ENCODE peak calls at places on chromosome 5, in ten cellular contexts. F, Y, Q, A, N, V, P, D, B and I are unnamed samples.

GRCh38 chr5:58462623-58463230 is 2.8 kb upstream of the PLK2 start:
- DNase-seq in P (peak), D (peak), V (peak), Q (no peak), F (peak), B (no peak), Y (no peak), N (no peak), A (no peak), I (no peak)

GRCh38 chr5:174453690-174454089 is 270.7 kb upstream of the MSX2 start:
- DNase-seq in D (no peak), N (no peak), V (no peak), Q (no peak), F (no peak), P (no peak), Y (no peak), A (no peak), B (no peak), I (no peak)

GRCh38 chr5:174195517-174195916 is 150.0 kb downstream of the NSG2 start:
- DNase-seq in N (no peak), V (no peak), Y (peak), P (peak), Q (no peak), A (no peak), D (no peak), F (peak), B (peak), I (no peak)

GRCh38 chr5:171589461-171589860 is 170.0 kb downstream of the FGF18 start:
- DNase-seq in B (no peak), F (no peak), D (no peak), N (no peak), A (peak), Q (no peak), V (no peak), Y (peak), P (no peak), I (no peak)

GRCh38 chr5:36641416-36641815 is 35.0 kb downstream of the SLC1A3 start:
- DNase-seq in P (no peak), B (no peak), A (no peak), Q (no peak), N (no peak), F (no peak), Y (no peak), V (no peak), D (no peak), I (no peak)

GRCh38 chr5:14745753-14746152 is 81.2 kb downstream of the OTULIN start:
- DNase-seq in N (no peak), F (no peak), B (no peak), V (no peak), Y (no peak), A (no peak), Q (no peak), P (no peak), D (peak), I (no peak)

GRCh38 chr5:4015709-4016108 is 420.1 kb downstream of the IRX1 start:
- DNase-seq in V (no peak), D (no peak), N (no peak), F (no peak), Y (no peak), B (no peak), P (no peak), Q (no peak), A (no peak), I (no peak)

GRCh38 chr5:58674711-58675110 is 91.8 kb downstream of the RAB3C start:
- DNase-seq in P (no peak), Q (no peak), N (no peak), F (no peak), B (no peak), D (no peak), V (no peak), Y (no peak), A (no peak), I (no peak)

GRCh38 chr5:153974131-153974812 is 64.4 kb downstream of the FAM114A2 start:
- DNase-seq in V (peak), Y (peak), A (no peak), D (peak), P (peak), B (peak), F (peak), N (no peak), Q (no peak), I (no peak)

GRCh38 chr5:68217476-68217984 is 2.0 kb downstream of the PIK3R1 start:
- DNase-seq in A (no peak), D (no peak), Q (no peak), V (no peak), N (no peak), Y (no peak), P (no peak), F (no peak), B (no peak), I (no peak)

GRCh38 chr5:171395042-171395441 is 7.4 kb downstream of the NPM1 start:
- DNase-seq in Y (peak), Q (no peak), V (no peak), P (no peak), N (no peak), B (no peak), A (no peak), D (no peak), F (no peak), I (no peak)

GRCh38 chr5:14331377-14331776 is 188.2 kb downstream of the TRIO start:
- DNase-seq in Y (no peak), P (no peak), V (no peak), F (no peak), D (no peak), N (no peak), B (no peak), A (no peak), Q (no peak), I (no peak)

GRCh38 chr5:137101544-137101943 is 397.6 kb downstream of the SPOCK1 start:
- DNase-seq in V (no peak), Y (no peak), D (no peak), Q (no peak), B (no peak), N (no peak), F (no peak), P (no peak), A (no peak), I (no peak)

GRCh38 chr5:16930487-16930886 is 5.6 kb downstream of the MYO10 start:
- DNase-seq in V (no peak), B (no peak), Q (no peak), F (peak), P (no peak), N (no peak), D (no peak), Y (peak), A (no peak), I (no peak)

GRCh38 chr5:34789021-34789531 is 49.9 kb upstream of the TTC23L start:
- DNase-seq in D (no peak), P (no peak), Q (no peak), Y (no peak), N (no peak), F (peak), B (no peak), V (no peak), A (no peak), I (no peak)

GRCh38 chr5:94524841-94525697 is 93.3 kb downstream of the KIAA0825 start:
- DNase-seq in B (no peak), Q (no peak), V (peak), D (peak), A (no peak), N (no peak), Y (no peak), F (peak), P (peak), I (no peak)

GRCh38 chr5:177317959-177318377 is 6.3 kb upstream of the MXD3 start:
- DNase-seq in Q (peak), N (peak), D (peak), F (peak), P (peak), A (no peak), B (peak), V (peak), Y (peak), I (peak)

GRCh38 chr5:33794550-33795300 is 97.1 kb downstream of the ADAMTS12 start:
- DNase-seq in Y (no peak), D (no peak), V (no peak), A (no peak), Q (no peak), F (no peak), P (no peak), B (no peak), N (no peak), I (no peak)

GRCh38 chr5:60487885-60488425 is 212.0 kb downstream of the DEPDC1B start:
- DNase-seq in D (no peak), Y (no peak), F (no peak), A (no peak), N (no peak), B (no peak), V (no peak), Q (no peak), P (no peak), I (peak)

GRCh38 chr5:141858084-141858765 is 20.0 kb downstream of the PCDH1 start:
- DNase-seq in B (peak), F (peak), Q (no peak), Y (peak), P (no peak), A (no peak), N (no peak), V (no peak), D (no peak), I (no peak)

GRCh38 chr5:2899311-2899710 is 147.8 kb upstream of the IRX2 start:
- DNase-seq in D (no peak), Q (no peak), A (peak), V (no peak), P (no peak), N (no peak), Y (no peak), F (no peak), B (peak), I (no peak)

GRCh38 chr5:159451197-159452052 is 121.1 kb upstream of the IL12B start:
- DNase-seq in N (no peak), D (no peak), V (no peak), F (no peak), P (peak), Y (no peak), Q (no peak), B (no peak), A (no peak), I (no peak)

GRCh38 chr5:126454081-126454480 is 30.9 kb downstream of the GRAMD2B start:
- DNase-seq in D (no peak), B (no peak), P (no peak), F (no peak), A (no peak), Y (no peak), V (no peak), Q (no peak), N (peak), I (peak)

GRCh38 chr5:74552101-74552500 is 88.4 kb downstream of the ENC1 start:
- DNase-seq in V (no peak), F (no peak), B (no peak), Q (no peak), A (no peak), Y (no peak), D (no peak), P (no peak), N (no peak), I (no peak)

GRCh38 chr5:177113566-177114424 is 19.8 kb upstream of the NSD1 start:
- DNase-seq in Y (peak), P (peak), B (peak), V (peak), N (peak), F (peak), D (peak), Q (peak), A (no peak), I (peak)

GRCh38 chr5:137201876-137202275 is 297.2 kb downstream of the SPOCK1 start:
- DNase-seq in N (no peak), Y (peak), A (no peak), V (no peak), B (no peak), Q (no peak), F (peak), P (no peak), D (no peak), I (no peak)

GRCh38 chr5:72505539-72505938 is 1.7 kb downstream of the ZNF366 start:
- DNase-seq in D (no peak), A (no peak), Q (no peak), V (no peak), B (no peak), Y (no peak), P (no peak), F (no peak), N (no peak), I (no peak)

GRCh38 chr5:5373351-5374033 is 49.0 kb upstream of the ICE1 start:
- DNase-seq in F (no peak), Y (peak), A (no peak), Q (no peak), D (no peak), V (peak), N (no peak), P (no peak), B (no peak), I (no peak)

GRCh38 chr5:81068635-81069034 is 108.5 kb downstream of the RASGRF2 start:
- DNase-seq in A (no peak), P (no peak), F (peak), V (no peak), B (no peak), N (no peak), D (no peak), Y (peak), Q (no peak), I (no peak)

GRCh38 chr5:55904152-55904551 is 53.0 kb downstream of the IL31RA start:
- DNase-seq in D (no peak), Q (no peak), V (no peak), F (no peak), P (no peak), A (no peak), Y (no peak), N (peak), B (no peak), I (no peak)

GRCh38 chr5:133524597-133524996 is 87.7 kb downstream of the FSTL4 start:
- DNase-seq in A (no peak), D (no peak), Q (no peak), Y (no peak), P (no peak), F (no peak), N (no peak), B (no peak), V (no peak), I (no peak)

GRCh38 chr5:132369471-132370240 is at the start of gene SLC22A5:
- DNase-seq in V (peak), F (peak), B (peak), N (peak), P (peak), Q (peak), A (peak), D (peak), Y (peak), I (peak)

GRCh38 chr5:54469655-54470054 is 14.2 kb downstream of the HSPB3 start:
- DNase-seq in D (no peak), F (no peak), A (no peak), N (no peak), Q (no peak), V (no peak), B (no peak), Y (no peak), P (no peak), I (no peak)
- H3K27ac ChIP-seq in D (no peak), F (no peak), A (peak), N (peak), Q (no peak), V (no peak), B (no peak), Y (no peak), P (peak), I (peak)

GRCh38 chr5:149452665-149453617 is 73.8 kb upstream of the IL17B start:
- DNase-seq in P (no peak), D (no peak), N (peak), F (peak), B (peak), Y (peak), Q (no peak), A (no peak), V (no peak), I (no peak)
- H3K27ac ChIP-seq in P (peak), D (no peak), N (peak), F (no peak), B (no peak), Y (peak), Q (no peak), A (peak), V (peak), I (no peak)

GRCh38 chr5:103915081-103915480 is 352.5 kb upstream of the NUDT12 start:
- DNase-seq in P (no peak), A (no peak), B (no peak), F (no peak), Q (no peak), V (no peak), N (no peak), D (no peak), Y (no peak), I (no peak)
- H3K27ac ChIP-seq in P (no peak), A (no peak), B (no peak), F (no peak), Q (no peak), V (no peak), N (no peak), D (no peak), Y (no peak), I (no peak)

DNA sequence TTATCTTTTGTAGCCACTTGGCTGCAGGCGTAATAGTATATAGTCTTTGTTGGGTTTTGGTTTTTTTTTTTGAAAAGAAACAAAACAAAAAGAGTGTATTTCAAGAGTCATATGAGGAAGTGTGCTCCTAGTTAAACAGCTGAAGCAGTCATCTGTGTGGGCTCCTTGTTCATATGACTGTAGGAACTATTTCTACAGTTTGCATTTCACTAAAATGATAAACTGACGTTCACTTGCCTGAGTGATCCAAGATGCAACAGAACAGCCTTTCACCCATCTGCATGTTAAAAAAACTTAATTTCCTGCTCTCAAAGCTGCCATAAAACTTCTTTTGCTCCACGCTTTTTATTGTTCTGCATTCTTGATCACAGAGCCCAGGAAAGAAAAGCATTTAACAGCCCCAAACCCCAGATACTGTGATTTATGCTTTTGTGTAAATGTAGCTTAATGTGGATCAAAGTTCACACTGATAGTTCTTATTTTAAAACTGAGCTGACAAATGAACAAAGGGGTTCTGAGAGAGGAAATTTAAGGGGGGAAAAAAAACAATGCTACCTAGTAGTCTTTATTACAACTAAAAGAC is 43.9 kb downstream of the ZNF608 start:
- DNase-seq in D (no peak), Y (no peak), A (no peak), N (no peak), F (no peak), Q (no peak), P (no peak), V (no peak), B (no peak), I (no peak)
- H3K27ac ChIP-seq in D (no peak), Y (peak), A (no peak), N (no peak), F (peak), Q (no peak), P (peak), V (no peak), B (no peak), I (peak)

DNA sequence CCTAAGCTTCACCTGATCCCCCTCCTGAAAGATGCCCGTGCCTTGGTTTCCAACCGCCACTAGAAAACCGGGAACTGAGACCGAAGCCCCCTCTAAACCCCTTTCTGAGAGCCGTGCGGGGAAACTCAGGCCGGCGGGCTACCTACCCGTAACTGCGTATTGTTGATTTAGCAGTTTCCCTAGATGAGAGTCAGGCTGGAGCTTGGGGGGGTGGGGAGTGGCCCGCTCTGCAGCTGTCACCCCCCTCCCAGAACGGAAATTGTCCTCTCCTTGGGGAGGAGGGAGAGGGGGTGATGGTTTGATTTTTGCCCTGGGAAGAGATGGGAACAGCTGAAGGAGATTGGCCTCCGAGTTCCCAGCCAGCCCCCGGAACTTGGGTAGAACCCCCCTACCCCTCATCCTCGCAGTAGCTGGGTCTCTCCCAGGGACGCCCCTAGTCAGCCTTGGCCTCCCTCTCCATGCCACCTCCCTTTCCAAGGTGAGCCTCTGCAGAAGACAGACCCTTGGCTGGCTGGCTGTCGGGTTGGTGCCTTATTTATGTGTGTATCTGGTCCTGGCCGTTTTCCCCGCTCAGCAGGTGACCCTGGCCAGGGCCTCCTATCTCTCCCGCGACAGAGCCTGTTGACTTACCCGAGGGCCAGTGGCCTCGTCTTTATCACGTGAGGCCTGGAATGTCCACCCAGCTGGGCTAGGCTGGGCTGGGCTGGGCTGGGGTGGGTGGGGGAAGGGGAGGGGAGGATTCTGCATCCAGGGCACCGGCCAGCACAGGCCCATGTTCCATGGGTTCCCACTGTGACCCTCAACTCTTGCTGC is 2.7 kb downstream of the CXXC5 start:
- DNase-seq in N (peak), V (peak), B (peak), A (no peak), F (peak), Q (no peak), P (peak), D (no peak), Y (peak), I (peak)
- H3K27ac ChIP-seq in N (peak), V (peak), B (peak), A (peak), F (peak), Q (no peak), P (peak), D (no peak), Y (peak), I (peak)

GRCh38 chr5:178333821-178334481 is 101.3 kb upstream of the PHYKPL start:
- DNase-seq in F (no peak), P (no peak), V (no peak), D (no peak), B (no peak), Q (no peak), N (no peak), A (no peak), Y (no peak), I (no peak)

GRCh38 chr5:178330791-178331404 is 98.3 kb upstream of the PHYKPL start:
- DNase-seq in P (peak), B (no peak), V (no peak), D (no peak), N (no peak), Q (no peak), Y (no peak), A (no peak), F (no peak), I (no peak)

GRCh38 chr5:178332096-178332780 is 99.6 kb upstream of the PHYKPL start:
- DNase-seq in V (no peak), Y (no peak), Q (no peak), P (no peak), D (no peak), N (no peak), B (no peak), F (no peak), A (no peak), I (no peak)

GRCh38 chr5:178329331-178329730 is 96.7 kb upstream of the PHYKPL start:
- DNase-seq in Y (no peak), N (no peak), F (no peak), B (no peak), Q (no peak), A (no peak), V (no peak), D (no peak), P (no peak), I (no peak)

GRCh38 chr5:178331491-178331981 is 98.9 kb upstream of the PHYKPL start:
- DNase-seq in Y (no peak), D (no peak), V (no peak), P (no peak), F (no peak), B (no peak), N (peak), A (no peak), Q (no peak), I (peak)
- H3K27ac ChIP-seq in Y (no peak), D (no peak), V (no peak), P (peak), F (no peak), B (no peak), N (peak), A (peak), Q (no peak), I (peak)

GRCh38 chr5:96070625-96071246 is 109.1 kb upstream of the ELL2 start:
- DNase-seq in N (no peak), Q (no peak), V (no peak), D (no peak), F (no peak), A (no peak), B (no peak), P (no peak), Y (no peak), I (no peak)
- H3K27ac ChIP-seq in N (no peak), Q (no peak), V (no peak), D (no peak), F (no peak), A (no peak), B (no peak), P (no peak), Y (no peak), I (no peak)